ENCODE peak calls at places on chromosomes 11 and 22, in five cellular contexts. One of them, this sample, is unnamed.

GRCh38 chr22:49896201-49896600 is 22.0 kb downstream of the ALG12 start:
- DNase-seq in SK-N-SH: no peak
- DNase-seq in pancreas: no peak
- DNase-seq in brain microvascular endothelial cell: no peak
- DNase-seq in MG63: no peak
- DNase-seq in this sample: no peak

GRCh38 chr11:45026835-45027234 is 76.2 kb upstream of the TP53I11 start:
- DNase-seq in SK-N-SH: peak; percentile 28
- DNase-seq in pancreas: no peak
- DNase-seq in brain microvascular endothelial cell: no peak
- DNase-seq in MG63: no peak
- DNase-seq in this sample: no peak

GRCh38 chr22:38866399-38867123 is 5.5 kb downstream of the CBX6 start:
- DNase-seq in SK-N-SH: no peak
- DNase-seq in pancreas: peak; percentile 85
- DNase-seq in brain microvascular endothelial cell: no peak
- DNase-seq in MG63: no peak
- DNase-seq in this sample: no peak

GRCh38 chr22:48567213-48567975 is 1260.3 kb downstream of the BRD1 start:
- DNase-seq in SK-N-SH: peak; percentile 83
- DNase-seq in pancreas: peak; percentile 35
- DNase-seq in brain microvascular endothelial cell: no peak
- DNase-seq in MG63: no peak
- DNase-seq in this sample: no peak

GRCh38 chr11:56950510-56950909 is 38.2 kb upstream of the OR5AK2 start:
- DNase-seq in SK-N-SH: no peak
- DNase-seq in pancreas: no peak
- DNase-seq in brain microvascular endothelial cell: no peak
- DNase-seq in MG63: no peak
- DNase-seq in this sample: no peak

GRCh38 chr11:123517559-123518364 is 87.7 kb downstream of the GRAMD1B start:
- DNase-seq in SK-N-SH: no peak
- DNase-seq in pancreas: no peak
- DNase-seq in brain microvascular endothelial cell: no peak
- DNase-seq in MG63: no peak
- DNase-seq in this sample: no peak

GRCh38 chr11:21988477-21988876 is 204.4 kb upstream of the ANO5 start:
- DNase-seq in SK-N-SH: peak; percentile 12
- DNase-seq in pancreas: no peak
- DNase-seq in brain microvascular endothelial cell: no peak
- DNase-seq in MG63: no peak
- DNase-seq in this sample: no peak

GRCh38 chr11:69385832-69386415 is 92.0 kb downstream of the MYEOV start:
- DNase-seq in SK-N-SH: no peak
- DNase-seq in pancreas: no peak
- DNase-seq in brain microvascular endothelial cell: no peak
- DNase-seq in MG63: no peak
- DNase-seq in this sample: no peak

GRCh38 chr11:41720761-41721160 is 261.3 kb upstream of the LRRC4C start:
- DNase-seq in SK-N-SH: no peak
- DNase-seq in pancreas: no peak
- DNase-seq in brain microvascular endothelial cell: no peak
- DNase-seq in MG63: no peak
- DNase-seq in this sample: no peak

GRCh38 chr11:14644396-14645246 is 1.0 kb downstream of the PDE3B start:
- DNase-seq in SK-N-SH: peak; percentile 73
- DNase-seq in pancreas: peak; percentile 82
- DNase-seq in brain microvascular endothelial cell: no peak
- DNase-seq in MG63: no peak
- DNase-seq in this sample: peak; percentile 25

GRCh38 chr11:86719781-86720463 is 47.5 kb upstream of the ME3 start:
- DNase-seq in SK-N-SH: no peak
- DNase-seq in pancreas: no peak
- DNase-seq in brain microvascular endothelial cell: peak; percentile 72
- DNase-seq in MG63: peak; percentile 15
- DNase-seq in this sample: no peak

GRCh38 chr11:92384316-92384715 is 159.7 kb downstream of the FAT3 start:
- DNase-seq in SK-N-SH: peak; percentile 18
- DNase-seq in pancreas: no peak
- DNase-seq in brain microvascular endothelial cell: peak; percentile 81
- DNase-seq in MG63: no peak
- DNase-seq in this sample: no peak

GRCh38 chr22:42743501-42743991 is 22.9 kb upstream of the A4GALT start:
- DNase-seq in SK-N-SH: no peak
- DNase-seq in pancreas: no peak
- DNase-seq in brain microvascular endothelial cell: peak; percentile 28
- DNase-seq in MG63: peak; percentile 96
- DNase-seq in this sample: peak; percentile 43

GRCh38 chr11:118286545-118286944 is 18.0 kb upstream of the CD3E start:
- DNase-seq in SK-N-SH: no peak
- DNase-seq in pancreas: no peak
- DNase-seq in brain microvascular endothelial cell: no peak
- DNase-seq in MG63: no peak
- DNase-seq in this sample: no peak

GRCh38 chr22:29827091-29827490 is 11.0 kb downstream of the ASCC2 start:
- DNase-seq in SK-N-SH: no peak
- DNase-seq in pancreas: no peak
- DNase-seq in brain microvascular endothelial cell: peak; percentile 42
- DNase-seq in MG63: no peak
- DNase-seq in this sample: no peak

GRCh38 chr22:24926849-24927579 is 19.5 kb downstream of the LHFPL7 start:
- DNase-seq in SK-N-SH: no peak
- DNase-seq in pancreas: no peak
- DNase-seq in brain microvascular endothelial cell: peak; percentile 40
- DNase-seq in MG63: peak; percentile 43
- DNase-seq in this sample: no peak

GRCh38 chr11:2928605-2929510 is at the start of gene PHLDA2:
- DNase-seq in SK-N-SH: peak; percentile 74
- DNase-seq in pancreas: peak; percentile 84
- DNase-seq in brain microvascular endothelial cell: peak; percentile 59
- DNase-seq in MG63: peak; percentile 73
- DNase-seq in this sample: no peak

GRCh38 chr11:13461291-13461690 is 1.7 kb downstream of the BTBD10 start:
- DNase-seq in SK-N-SH: no peak
- DNase-seq in pancreas: no peak
- DNase-seq in brain microvascular endothelial cell: no peak
- DNase-seq in MG63: no peak
- DNase-seq in this sample: no peak

GRCh38 chr22:50620861-50621490 is 7.0 kb downstream of the ARSA start:
- DNase-seq in SK-N-SH: no peak
- DNase-seq in pancreas: peak; percentile 32
- DNase-seq in brain microvascular endothelial cell: no peak
- DNase-seq in MG63: no peak
- DNase-seq in this sample: no peak

DNA sequence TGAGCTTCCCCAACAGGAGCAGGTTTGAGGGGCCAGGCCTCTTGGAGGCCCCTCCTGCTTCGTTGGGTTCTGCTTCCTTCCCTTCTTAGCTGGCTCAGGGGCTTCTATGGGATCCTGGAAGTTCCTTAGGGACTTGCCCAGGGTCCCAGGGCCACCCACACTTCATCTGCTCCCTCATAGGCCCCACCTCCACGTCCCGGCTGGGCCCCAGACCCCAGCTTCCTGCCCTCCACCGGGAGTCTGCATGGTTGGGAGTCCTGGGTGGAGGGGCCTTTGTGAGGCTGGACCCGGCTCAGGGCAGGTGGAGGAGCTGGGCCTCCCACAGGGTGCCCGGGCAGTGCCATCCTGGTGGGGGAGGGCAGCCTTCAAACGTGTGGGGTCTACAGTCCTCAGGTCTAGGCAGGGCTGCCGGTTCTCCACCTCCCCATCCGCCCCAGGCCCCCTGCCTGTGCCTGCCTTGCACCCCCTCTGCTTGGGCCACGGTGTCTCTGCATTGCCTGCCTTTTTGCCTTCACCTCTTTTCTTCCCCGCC is 11.6 kb downstream of the OTUB1 start:
- DNase-seq in SK-N-SH: no peak
- DNase-seq in pancreas: no peak
- DNase-seq in brain microvascular endothelial cell: no peak
- DNase-seq in MG63: no peak
- DNase-seq in this sample: no peak
- H3K4me3 ChIP-seq in SK-N-SH: no peak overlapping the region
- H3K4me3 ChIP-seq in pancreas: no peak overlapping the region
- H3K4me3 ChIP-seq in brain microvascular endothelial cell: no peak overlapping the region
- H3K4me3 ChIP-seq in MG63: no peak overlapping the region
- H3K4me3 ChIP-seq in this sample: no peak overlapping the region

DNA sequence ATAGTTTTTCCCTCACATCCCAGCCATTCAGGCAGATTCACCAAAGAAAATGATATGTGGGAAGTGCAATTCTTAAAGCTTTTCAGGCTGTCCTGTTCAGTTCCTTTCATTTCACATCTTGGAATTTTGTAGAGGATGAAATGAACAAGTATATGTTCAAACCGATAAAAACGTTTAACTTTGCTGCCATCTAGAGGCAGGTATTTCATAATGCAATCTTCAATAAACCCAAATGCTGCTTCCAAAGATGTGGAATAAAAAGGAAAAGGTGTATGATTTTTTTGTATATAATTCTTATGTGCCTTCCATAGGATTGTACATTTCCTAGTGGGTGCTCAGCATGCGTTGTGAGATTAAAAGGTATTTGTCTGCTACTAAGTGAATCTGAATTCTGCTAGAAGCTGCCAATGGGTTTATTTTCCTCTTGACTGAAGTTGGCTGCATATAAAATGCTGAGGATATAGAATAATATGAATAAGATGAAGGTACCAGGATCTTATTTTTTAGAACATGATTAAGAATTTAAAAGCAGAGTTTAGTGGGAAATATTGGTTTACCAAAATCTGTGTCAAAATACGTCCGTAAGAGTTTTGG is 199.3 kb downstream of the PGR start:
- DNase-seq in SK-N-SH: peak; percentile 6
- DNase-seq in pancreas: no peak
- DNase-seq in brain microvascular endothelial cell: peak; percentile 52
- DNase-seq in MG63: no peak
- DNase-seq in this sample: peak; percentile 9
- H3K4me3 ChIP-seq in SK-N-SH: peak overlapping the region; percentile 52
- H3K4me3 ChIP-seq in pancreas: no peak overlapping the region
- H3K4me3 ChIP-seq in brain microvascular endothelial cell: peak overlapping the region; percentile 36
- H3K4me3 ChIP-seq in MG63: no peak overlapping the region
- H3K4me3 ChIP-seq in this sample: no peak overlapping the region

DNA sequence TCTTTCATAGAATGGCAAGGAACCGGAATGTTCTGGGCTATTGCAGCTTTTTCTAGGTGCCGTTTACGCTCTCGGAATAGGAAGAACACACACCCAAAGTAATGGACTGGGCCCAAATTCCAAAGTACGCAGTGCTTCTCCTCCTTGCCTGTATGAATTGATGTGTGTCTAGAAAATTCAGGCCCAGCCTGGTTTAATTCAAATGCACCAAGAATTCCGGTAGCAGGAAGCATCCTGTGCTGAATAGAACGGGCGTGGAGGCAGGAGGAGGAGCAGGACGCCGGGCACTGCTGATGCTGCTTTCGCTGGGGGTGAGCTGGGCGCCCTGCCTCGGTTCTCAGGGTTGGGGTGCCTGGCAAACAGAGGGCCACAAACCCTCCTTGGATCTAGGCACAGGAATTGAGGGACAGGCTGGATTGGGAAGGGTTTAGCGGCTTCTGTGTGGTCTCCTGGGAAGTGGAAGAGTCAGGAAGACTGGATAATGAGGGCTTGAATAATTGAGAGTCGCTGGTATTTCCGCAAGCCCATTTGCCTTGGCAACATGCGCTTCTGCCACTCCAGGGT is 2.0 kb downstream of the PARVB start:
- DNase-seq in SK-N-SH: no peak
- DNase-seq in pancreas: no peak
- DNase-seq in brain microvascular endothelial cell: no peak
- DNase-seq in MG63: no peak
- DNase-seq in this sample: no peak
- H3K4me3 ChIP-seq in SK-N-SH: no peak overlapping the region
- H3K4me3 ChIP-seq in pancreas: no peak overlapping the region
- H3K4me3 ChIP-seq in brain microvascular endothelial cell: peak overlapping the region; percentile 15
- H3K4me3 ChIP-seq in MG63: no peak overlapping the region
- H3K4me3 ChIP-seq in this sample: no peak overlapping the region

DNA sequence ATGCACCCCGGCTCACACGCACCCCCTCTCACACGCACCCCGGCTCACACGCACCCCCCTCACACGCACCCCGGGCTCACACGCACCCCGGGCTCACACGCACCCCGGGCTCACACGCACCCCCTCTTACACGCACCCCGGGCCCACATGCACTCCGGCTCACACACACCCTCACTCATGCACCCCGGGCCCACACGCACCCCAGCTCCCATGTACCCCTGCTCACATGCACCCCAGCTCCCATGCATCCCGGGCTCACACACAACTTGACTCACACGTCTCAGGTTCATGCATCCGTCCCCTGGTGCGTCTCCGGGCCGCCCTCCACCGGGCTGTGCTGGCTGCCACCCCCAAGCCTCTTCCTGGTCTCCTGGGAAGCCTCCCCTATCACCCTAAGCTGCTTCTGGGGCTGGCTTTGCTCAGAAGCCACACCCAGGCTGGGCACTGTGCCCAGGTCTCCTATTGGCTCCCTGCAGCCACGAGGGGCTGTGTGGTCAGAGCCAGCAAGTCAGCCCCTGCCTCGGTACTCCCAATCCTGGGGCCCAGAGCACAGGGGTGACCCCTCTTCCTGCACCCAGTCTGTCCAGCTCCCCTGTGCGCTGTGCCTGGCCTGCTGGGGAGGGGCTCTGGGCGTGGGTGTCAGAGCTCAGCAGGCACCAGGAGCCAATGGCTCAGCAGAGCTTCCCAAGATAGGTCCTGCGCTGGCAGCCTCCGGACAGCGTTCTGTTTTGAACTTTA is 16.9 kb downstream of the TSPAN4 start:
- DNase-seq in SK-N-SH: peak; percentile 97
- DNase-seq in pancreas: no peak
- DNase-seq in brain microvascular endothelial cell: peak; percentile 84
- DNase-seq in MG63: no peak
- DNase-seq in this sample: peak; percentile 61
- H3K4me3 ChIP-seq in SK-N-SH: no peak overlapping the region
- H3K4me3 ChIP-seq in pancreas: no peak overlapping the region
- H3K4me3 ChIP-seq in brain microvascular endothelial cell: peak overlapping the region; percentile 48
- H3K4me3 ChIP-seq in MG63: no peak overlapping the region
- H3K4me3 ChIP-seq in this sample: no peak overlapping the region

DNA sequence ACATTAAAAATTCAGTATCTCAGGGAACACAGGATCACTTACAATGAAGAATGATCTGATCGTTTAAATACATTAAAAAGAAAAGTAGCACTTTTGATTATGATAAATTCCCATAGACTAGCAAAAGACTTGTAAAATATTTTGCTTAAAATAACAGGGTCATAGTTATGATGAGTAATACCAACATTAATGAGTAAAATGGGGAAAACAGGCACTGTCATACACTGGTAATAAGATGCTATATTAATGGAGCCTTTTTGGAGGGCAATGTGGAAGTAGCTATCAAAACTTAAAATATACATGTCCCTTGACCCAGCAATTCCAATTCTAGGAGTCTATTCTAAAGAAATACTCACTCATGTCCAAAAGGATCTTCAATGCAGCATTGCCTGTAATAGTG is 61.8 kb upstream of the CLNS1A start:
- DNase-seq in SK-N-SH: no peak
- DNase-seq in pancreas: no peak
- DNase-seq in brain microvascular endothelial cell: no peak
- DNase-seq in MG63: no peak
- DNase-seq in this sample: no peak
- H3K4me3 ChIP-seq in SK-N-SH: no peak overlapping the region
- H3K4me3 ChIP-seq in pancreas: no peak overlapping the region
- H3K4me3 ChIP-seq in brain microvascular endothelial cell: no peak overlapping the region
- H3K4me3 ChIP-seq in MG63: no peak overlapping the region
- H3K4me3 ChIP-seq in this sample: no peak overlapping the region

This sample was measured in prostate gland.